ENCODE peak calls at places on chromosomes 2 and 18, in six cellular contexts. O is A549, W is NB4, U is HepG2, Q is K562, X is GM12878. P is an unnamed sample.

GRCh38 chr18:79681484-79682387 is 2.1 kb downstream of the CTDP1 start:
- DNase-seq in O (no peak), W (peak; percentile 90), U (no peak), Q (no peak), X (no peak), P (no peak)

GRCh38 chr2:6928452-6928851 is 11.2 kb downstream of the RNF144A start:
- DNase-seq in O (no peak), W (no peak), U (no peak), Q (no peak), X (no peak), P (no peak)

GRCh38 chr18:77967791-77968190 is 718.1 kb downstream of the GALR1 start:
- DNase-seq in O (no peak), W (no peak), U (no peak), Q (no peak), X (no peak), P (no peak)

GRCh38 chr2:99858951-99859596 is 283.3 kb downstream of the AFF3 start:
- DNase-seq in O (no peak), W (no peak), U (no peak), Q (no peak), X (no peak), P (no peak)

GRCh38 chr18:22539045-22539444 is 121.3 kb upstream of the CTAGE1 start:
- DNase-seq in O (no peak), W (no peak), U (no peak), Q (no peak), X (no peak), P (no peak)

GRCh38 chr2:73944714-73945113 is 18.0 kb downstream of the DGUOK start:
- DNase-seq in O (no peak), W (no peak), U (no peak), Q (no peak), X (no peak), P (no peak)

GRCh38 chr2:95315801-95316411 is 18.8 kb downstream of the KCNIP3 start:
- DNase-seq in O (no peak), W (no peak), U (no peak), Q (no peak), X (no peak), P (no peak)

GRCh38 chr2:97748397-97748796 is 35.0 kb downstream of the ZAP70 start:
- DNase-seq in O (peak; percentile 51), W (peak; percentile 95), U (peak; percentile 67), Q (peak; percentile 75), X (no peak), P (no peak)

GRCh38 chr18:47775961-47776360 is 154.5 kb downstream of the SMAD2 start:
- DNase-seq in O (peak; percentile 47), W (no peak), U (peak; percentile 32), Q (no peak), X (no peak), P (peak; percentile 8)

DNA sequence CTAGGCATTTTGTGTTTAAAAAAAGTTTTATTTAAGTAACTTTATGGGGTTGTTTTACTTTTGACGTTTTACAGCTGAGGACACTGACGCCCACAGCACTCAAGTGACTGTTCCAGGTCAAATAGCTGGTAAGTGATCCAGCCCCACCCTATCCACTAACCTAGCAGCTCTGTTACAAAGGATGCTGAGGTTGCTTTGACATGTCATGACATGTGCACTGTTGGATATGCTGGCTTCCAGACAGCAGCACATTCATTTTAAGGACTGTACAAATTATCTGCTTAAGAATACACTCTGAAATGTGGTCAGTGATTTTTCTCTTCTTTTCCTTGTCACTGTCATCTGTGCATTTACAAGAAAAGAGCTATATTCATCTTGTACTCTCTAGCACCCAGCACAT is 417.5 kb downstream of the ZEB2 start:
- DNase-seq in O (no peak), W (no peak), U (no peak), Q (no peak), X (no peak), P (no peak)
- TF ChIP-seq MYC in O (no peak), W (no peak), U (no peak), Q (no peak), X (no peak), P (no peak)

GRCh38 chr2:9555338-9556120 is at the start of gene ADAM17:
- DNase-seq in O (peak; percentile 98), W (peak; percentile 98), U (peak; percentile 95), Q (peak; percentile 93), X (peak; percentile 78), P (peak; percentile 97)
- TF ChIP-seq POLR2A in O (peak; percentile 87), W (peak; percentile 93), U (peak; percentile 92), Q (peak; percentile 93), X (peak; percentile 96), P (peak; percentile 89)

GRCh38 chr2:206971805-206972204 is 32.5 kb downstream of the CPO start:
- DNase-seq in O (no peak), W (peak; percentile 8), U (no peak), Q (no peak), X (no peak), P (no peak)
- TF ChIP-seq MYC in O (no peak), W (no peak), U (no peak), Q (no peak), X (no peak), P (no peak)

GRCh38 chr2:62227386-62228075 is 31.6 kb downstream of the B3GNT2 start:
- DNase-seq in O (no peak), W (no peak), U (no peak), Q (no peak), X (no peak), P (no peak)

GRCh38 chr2:62229082-62229620 is 33.2 kb downstream of the B3GNT2 start:
- DNase-seq in O (no peak), W (peak; percentile 40), U (no peak), Q (no peak), X (no peak), P (peak; percentile 59)

GRCh38 chr2:62222674-62223073 is 26.8 kb downstream of the B3GNT2 start:
- DNase-seq in O (no peak), W (no peak), U (no peak), Q (no peak), X (no peak), P (no peak)

GRCh38 chr2:62221141-62221540 is 25.2 kb downstream of the B3GNT2 start:
- DNase-seq in O (no peak), W (no peak), U (peak; percentile 32), Q (no peak), X (no peak), P (peak; percentile 76)

GRCh38 chr2:62224976-62225375 is 29.1 kb downstream of the B3GNT2 start:
- DNase-seq in O (no peak), W (no peak), U (peak; percentile 95), Q (no peak), X (no peak), P (no peak)
- TF ChIP-seq POLR2A in O (no peak), W (no peak), U (no peak), Q (no peak), X (no peak), P (no peak)

GRCh38 chr2:237935740-237936452 is 30.9 kb upstream of the UBE2F start:
- DNase-seq in O (peak; percentile 50), W (peak; percentile 21), U (no peak), Q (peak; percentile 13), X (no peak), P (no peak)

GRCh38 chr2:237942512-237942897 is 24.3 kb upstream of the UBE2F start:
- DNase-seq in O (no peak), W (no peak), U (no peak), Q (no peak), X (no peak), P (peak; percentile 37)

GRCh38 chr2:237941239-237941638 is 25.6 kb upstream of the UBE2F start:
- DNase-seq in O (no peak), W (no peak), U (no peak), Q (no peak), X (no peak), P (no peak)

GRCh38 chr2:237940828-237941227 is 26.0 kb upstream of the UBE2F start:
- DNase-seq in O (no peak), W (no peak), U (no peak), Q (no peak), X (no peak), P (no peak)

GRCh38 chr2:237939251-237939650 is 27.6 kb upstream of the UBE2F start:
- DNase-seq in O (no peak), W (no peak), U (no peak), Q (no peak), X (no peak), P (no peak)
- TF ChIP-seq MYC in O (no peak), W (no peak), U (no peak), Q (no peak), X (no peak), P (no peak)

P was measured in endothelial cell of umbilical vein.